ENCODE peak calls at places on chromosome 4, in ten cellular contexts. J, I, Q, Y, Z, V, B, E, S and W are unnamed samples.

GRCh38 chr4:26083987-26084386 is 170.0 kb downstream of the SMIM20 start:
- DNase-seq in J (no peak), I (no peak), Q (peak), Y (peak), Z (peak), V (no peak), B (no peak), E (no peak), S (no peak), W (peak)

GRCh38 chr4:159178147-159178541 is 75.3 kb downstream of the RAPGEF2 start:
- DNase-seq in J (no peak), I (no peak), Q (peak), Y (no peak), Z (no peak), V (no peak), B (no peak), E (no peak), S (no peak), W (no peak)

GRCh38 chr4:1200425-1201035 is 28.1 kb upstream of the SPON2 start:
- DNase-seq in J (no peak), I (no peak), Q (peak), Y (no peak), Z (no peak), V (peak), B (no peak), E (peak), S (peak), W (no peak)

GRCh38 chr4:82748176-82748575 is 50.4 kb downstream of the SCD5 start:
- DNase-seq in J (peak), I (no peak), Q (peak), Y (no peak), Z (no peak), V (no peak), B (no peak), E (no peak), S (no peak), W (peak)

GRCh38 chr4:1593038-1593417 is 91.1 kb downstream of the FAM53A start:
- DNase-seq in J (no peak), I (no peak), Q (no peak), Y (no peak), Z (no peak), V (no peak), B (no peak), E (peak), S (peak), W (no peak)

GRCh38 chr4:36394352-36394903 is 113.0 kb downstream of the DTHD1 start:
- DNase-seq in J (no peak), I (no peak), Q (no peak), Y (no peak), Z (peak), V (no peak), B (no peak), E (no peak), S (no peak), W (peak)

GRCh38 chr4:177229331-177229730 is 80.3 kb upstream of the NEIL3 start:
- DNase-seq in J (no peak), I (no peak), Q (peak), Y (no peak), Z (no peak), V (no peak), B (no peak), E (no peak), S (no peak), W (no peak)

GRCh38 chr4:6177587-6178197 is 22.7 kb downstream of the JAKMIP1 start:
- DNase-seq in J (no peak), I (no peak), Q (no peak), Y (no peak), Z (no peak), V (no peak), B (no peak), E (no peak), S (peak), W (no peak)

GRCh38 chr4:77022581-77023133 is 53.1 kb downstream of the CCNI start:
- DNase-seq in J (peak), I (no peak), Q (peak), Y (no peak), Z (no peak), V (no peak), B (no peak), E (no peak), S (no peak), W (no peak)

GRCh38 chr4:15906024-15906443 is 32.5 kb downstream of the FGFBP1 start:
- DNase-seq in J (peak), I (no peak), Q (peak), Y (peak), Z (peak), V (peak), B (no peak), E (peak), S (no peak), W (peak)

DNA sequence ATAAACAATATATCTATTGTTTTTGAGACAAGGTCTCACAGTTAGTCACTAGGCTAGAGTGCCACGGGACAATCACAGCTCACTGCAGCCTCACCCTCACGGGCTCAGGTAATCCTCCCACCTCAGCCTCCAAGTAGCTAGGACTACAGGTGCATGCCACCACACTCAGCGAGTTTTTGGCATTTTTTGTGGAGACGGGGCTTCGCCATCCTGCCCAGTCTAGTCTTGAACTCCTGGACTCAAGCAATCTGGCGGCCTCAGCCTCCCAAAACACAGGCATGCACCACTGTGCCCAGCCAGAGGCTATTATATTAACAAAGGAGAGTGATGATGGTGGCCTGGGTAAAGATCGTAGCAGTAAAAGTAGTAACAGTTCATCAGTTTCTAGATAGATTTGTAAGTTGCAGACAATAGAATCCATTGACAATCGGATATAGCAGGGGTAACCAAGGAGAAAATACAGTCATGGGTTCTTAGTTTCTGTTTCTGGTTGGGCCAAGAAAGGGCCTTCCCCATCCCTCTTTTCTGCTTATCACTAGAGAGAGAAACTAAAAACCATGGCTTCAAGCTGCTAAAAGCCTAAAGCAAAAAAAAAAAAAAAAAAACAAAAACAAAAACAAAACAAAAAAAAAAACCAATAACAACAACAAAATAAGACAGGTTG is 60.6 kb downstream of the ANXA10 start:
- DNase-seq in J (no peak), I (no peak), Q (no peak), Y (no peak), Z (no peak), V (no peak), B (no peak), E (no peak), S (peak), W (no peak)
- H3K27ac ChIP-seq in J (no peak), I (no peak), Q (no peak), Y (no peak), Z (peak), V (no peak), B (no peak), E (no peak), S (no peak), W (no peak)

DNA sequence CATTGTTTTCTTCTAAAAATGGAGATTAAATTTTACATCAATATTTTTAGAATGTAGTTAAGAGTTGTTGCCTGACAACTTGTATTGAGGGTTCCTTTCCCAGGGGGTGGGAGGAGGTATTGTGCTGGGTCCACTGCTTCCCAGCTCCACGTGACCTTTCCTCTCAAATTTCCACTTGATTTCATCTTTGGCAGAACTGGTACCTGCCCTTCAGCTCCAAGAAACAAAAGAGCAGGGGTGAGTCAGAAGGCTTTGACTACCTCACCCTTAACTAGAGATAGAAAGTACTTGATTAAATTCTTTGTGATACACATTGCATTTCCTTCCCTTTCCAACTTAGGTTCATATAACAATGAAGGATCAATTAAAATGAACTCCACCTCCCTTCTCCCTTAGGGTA is 19.7 kb downstream of the TRIM2 start:
- DNase-seq in J (no peak), I (no peak), Q (peak), Y (no peak), Z (peak), V (no peak), B (no peak), E (no peak), S (no peak), W (no peak)
- H3K27ac ChIP-seq in J (no peak), I (no peak), Q (no peak), Y (no peak), Z (peak), V (no peak), B (peak), E (peak), S (no peak), W (peak)

DNA sequence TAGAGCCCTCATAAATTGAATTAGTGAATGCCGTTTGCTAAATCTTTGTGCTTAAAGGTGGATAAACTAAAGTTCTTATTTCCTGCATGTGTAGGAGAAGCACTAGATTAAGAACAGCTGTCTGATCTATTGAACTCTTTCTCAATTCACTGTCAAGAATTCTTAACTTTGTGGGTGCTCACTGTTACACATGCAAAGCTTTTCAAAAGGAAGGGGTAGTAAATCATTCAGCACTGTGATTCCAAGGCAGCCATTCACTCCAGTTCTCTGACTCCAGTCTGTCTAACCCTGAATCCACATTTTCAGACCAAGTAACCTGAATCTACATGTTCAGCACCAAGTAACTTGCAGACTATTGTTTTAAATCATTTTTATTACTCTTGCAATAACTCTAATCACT is 1520.0 kb downstream of the PCDH18 start:
- DNase-seq in J (peak), I (no peak), Q (peak), Y (no peak), Z (no peak), V (no peak), B (no peak), E (no peak), S (no peak), W (no peak)
- H3K27ac ChIP-seq in J (peak), I (no peak), Q (no peak), Y (no peak), Z (no peak), V (no peak), B (no peak), E (no peak), S (no peak), W (no peak)

GRCh38 chr4:8209997-8210396 is 10.9 kb downstream of the SH3TC1 start:
- DNase-seq in J (no peak), I (no peak), Q (no peak), Y (no peak), Z (no peak), V (no peak), B (no peak), E (no peak), S (no peak), W (no peak)
- H3K27ac ChIP-seq in J (no peak), I (no peak), Q (no peak), Y (no peak), Z (no peak), V (no peak), B (no peak), E (no peak), S (no peak), W (no peak)